ENCODE peak calls at places on chromosomes 4 and X, in four cellular contexts. One of them, this sample, is unnamed.

GRCh38 chrX:39582091-39582490 is 515.7 kb downstream of the BCOR start:
- DNase-seq in suprapubic skin: no peak
- DNase-seq in thyroid gland: no peak
- DNase-seq in stomach: peak; percentile 39
- DNase-seq in this sample: no peak

GRCh38 chrX:1464282-1465131 is 11.8 kb upstream of the ASMTL start:
- DNase-seq in suprapubic skin: peak; percentile 66
- DNase-seq in stomach: peak; percentile 17
- DNase-seq in thyroid gland: no peak
- DNase-seq in this sample: no peak

GRCh38 chrX:145817299-145817665 is 347 bp upstream of the SLITRK2 start:
- DNase-seq in thyroid gland: no peak
- DNase-seq in suprapubic skin: no peak
- DNase-seq in stomach: no peak
- DNase-seq in this sample: no peak

GRCh38 chr4:165378763-165379631 is at the start of gene CPE:
- DNase-seq in stomach: peak; percentile 72
- DNase-seq in suprapubic skin: peak; percentile 87
- DNase-seq in thyroid gland: peak; percentile 91
- DNase-seq in this sample: peak; percentile 77

GRCh38 chr4:94285666-94286065 is 57.0 kb downstream of the HPGDS start:
- DNase-seq in stomach: peak; percentile 34
- DNase-seq in suprapubic skin: no peak
- DNase-seq in thyroid gland: no peak
- DNase-seq in this sample: no peak

GRCh38 chrX:110086916-110087484 is 84.1 kb downstream of the TMEM164 start:
- DNase-seq in suprapubic skin: no peak
- DNase-seq in stomach: no peak
- DNase-seq in thyroid gland: no peak
- DNase-seq in this sample: no peak

GRCh38 chr4:174332741-174333493 is 49.2 kb downstream of the CEP44 start:
- DNase-seq in suprapubic skin: no peak
- DNase-seq in stomach: no peak
- DNase-seq in thyroid gland: no peak
- DNase-seq in this sample: no peak

GRCh38 chrX:47854474-47854873 is 17.8 kb downstream of the ZNF81 start:
- DNase-seq in thyroid gland: peak; percentile 36
- DNase-seq in stomach: peak; percentile 44
- DNase-seq in suprapubic skin: no peak
- DNase-seq in this sample: peak; percentile 27

GRCh38 chr4:15232725-15233597 is 194.9 kb upstream of the C1QTNF7 start:
- DNase-seq in thyroid gland: no peak
- DNase-seq in stomach: no peak
- DNase-seq in suprapubic skin: no peak
- DNase-seq in this sample: no peak

GRCh38 chr4:128796934-128797333 is 12.6 kb upstream of the JADE1 start:
- DNase-seq in suprapubic skin: no peak
- DNase-seq in thyroid gland: no peak
- DNase-seq in stomach: peak; percentile 36
- DNase-seq in this sample: no peak

GRCh38 chr4:3368841-3369760 is 72.7 kb upstream of the HGFAC start:
- DNase-seq in stomach: no peak
- DNase-seq in thyroid gland: no peak
- DNase-seq in suprapubic skin: no peak
- DNase-seq in this sample: no peak

GRCh38 chrX:69285881-69286545 is 120.8 kb upstream of the PJA1 start:
- DNase-seq in thyroid gland: peak; percentile 72
- DNase-seq in stomach: peak; percentile 67
- DNase-seq in suprapubic skin: no peak
- DNase-seq in this sample: peak; percentile 86

GRCh38 chr4:6768539-6768905 is 14.0 kb upstream of the KIAA0232 start:
- DNase-seq in stomach: no peak
- DNase-seq in thyroid gland: no peak
- DNase-seq in suprapubic skin: no peak
- DNase-seq in this sample: no peak

GRCh38 chrX:86910027-86910426 is 607.6 kb upstream of the KLHL4 start:
- DNase-seq in stomach: no peak
- DNase-seq in suprapubic skin: no peak
- DNase-seq in thyroid gland: no peak
- DNase-seq in this sample: no peak

GRCh38 chrX:19709812-19710518 is 177.4 kb downstream of the SH3KBP1 start:
- DNase-seq in thyroid gland: no peak
- DNase-seq in stomach: no peak
- DNase-seq in suprapubic skin: no peak
- DNase-seq in this sample: no peak

GRCh38 chr4:64738240-64738639 is 329.0 kb upstream of the TECRL start:
- DNase-seq in suprapubic skin: no peak
- DNase-seq in thyroid gland: no peak
- DNase-seq in stomach: no peak
- DNase-seq in this sample: no peak

GRCh38 chrX:123157586-123157985 is 26.5 kb upstream of the GRIA3 start:
- DNase-seq in suprapubic skin: no peak
- DNase-seq in stomach: no peak
- DNase-seq in thyroid gland: no peak
- DNase-seq in this sample: no peak

GRCh38 chrX:27575565-27575964 is 14.6 kb upstream of the DCAF8L2 start:
- DNase-seq in stomach: no peak
- DNase-seq in thyroid gland: no peak
- DNase-seq in suprapubic skin: no peak
- DNase-seq in this sample: no peak

GRCh38 chrX:39972340-39972739 is 125.4 kb downstream of the BCOR start:
- DNase-seq in suprapubic skin: no peak
- DNase-seq in stomach: no peak
- DNase-seq in thyroid gland: no peak
- DNase-seq in this sample: no peak

GRCh38 chr4:91527056-91527455 is 776.7 kb upstream of the GRID2 start:
- DNase-seq in stomach: no peak
- DNase-seq in thyroid gland: no peak
- DNase-seq in suprapubic skin: no peak
- DNase-seq in this sample: no peak

GRCh38 chrX:357693-358471 is 28.8 kb downstream of the PPP2R3B start:
- DNase-seq in thyroid gland: no peak
- DNase-seq in stomach: no peak
- DNase-seq in suprapubic skin: no peak
- DNase-seq in this sample: no peak

GRCh38 chr4:11608992-11609391 is 180.3 kb upstream of the HS3ST1 start:
- DNase-seq in suprapubic skin: no peak
- DNase-seq in thyroid gland: no peak
- DNase-seq in stomach: no peak
- DNase-seq in this sample: no peak

GRCh38 chrX:11427082-11428033 is 134.1 kb downstream of the AMELX start:
- DNase-seq in stomach: peak; percentile 43
- DNase-seq in suprapubic skin: peak; percentile 76
- DNase-seq in thyroid gland: peak; percentile 72
- DNase-seq in this sample: peak; percentile 36

DNA sequence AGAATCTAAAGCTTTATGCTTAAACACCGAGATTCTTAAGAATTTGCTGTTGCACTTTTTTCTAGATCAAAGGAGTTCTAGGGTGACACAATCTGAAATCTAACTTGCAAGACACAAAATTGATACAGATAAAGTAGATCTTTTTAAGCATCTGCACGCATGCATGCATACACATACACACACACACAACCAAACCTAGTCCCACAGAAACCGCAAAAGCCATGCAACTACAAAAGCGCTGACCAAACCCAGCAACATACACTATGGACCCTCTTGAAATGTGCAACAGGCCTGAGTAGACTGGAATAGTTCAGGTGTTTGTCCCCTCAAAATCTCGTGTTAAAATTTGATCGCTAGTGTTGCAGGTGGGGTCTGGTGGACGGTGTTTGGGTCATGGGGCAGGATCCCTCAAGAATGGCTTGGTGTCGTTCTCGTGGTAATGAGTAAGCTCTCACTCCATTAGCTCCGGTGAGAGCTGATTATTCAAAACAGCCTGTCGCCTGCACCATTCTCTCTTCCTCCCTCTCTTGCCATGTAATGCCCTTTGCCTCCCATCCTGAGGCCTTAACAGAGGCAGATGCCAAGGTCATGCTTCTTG is 52.7 kb downstream of the IRF2 start:
- DNase-seq in suprapubic skin: no peak
- DNase-seq in thyroid gland: no peak
- DNase-seq in stomach: no peak
- DNase-seq in this sample: no peak
- H3K4me3 ChIP-seq in suprapubic skin: no peak overlapping the region
- H3K4me3 ChIP-seq in thyroid gland: no peak overlapping the region
- H3K4me3 ChIP-seq in stomach: no peak overlapping the region
- H3K4me3 ChIP-seq in this sample: no peak overlapping the region

DNA sequence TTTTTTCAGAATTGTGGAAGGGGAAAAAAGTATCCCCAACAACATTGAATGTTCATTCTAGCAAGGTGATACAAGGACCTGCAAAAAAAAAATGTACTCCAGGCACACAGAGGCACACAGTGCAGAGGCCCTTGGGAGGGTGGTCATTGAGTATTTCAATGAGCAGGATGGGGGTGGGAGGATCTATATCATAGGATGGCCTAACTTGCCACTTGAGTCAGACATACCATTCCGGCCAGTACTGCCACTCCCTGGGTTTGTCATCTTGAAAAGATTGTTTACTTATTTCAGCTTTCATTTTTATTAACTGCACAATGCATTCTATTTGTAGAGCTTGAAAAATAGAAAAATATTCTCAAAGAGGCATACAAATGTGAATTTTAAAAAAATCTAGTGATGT is 18.7 kb downstream of the ZNF595 start:
- DNase-seq in stomach: no peak
- DNase-seq in suprapubic skin: no peak
- DNase-seq in thyroid gland: no peak
- DNase-seq in this sample: no peak
- H3K9me3 ChIP-seq in stomach: peaks cover 12% of the 10 kb centered on the region
- H3K9me3 ChIP-seq in suprapubic skin: peaks cover 62% of the 10 kb centered on the region
- H3K9me3 ChIP-seq in thyroid gland: no peaks in the 10 kb centered on the region
- H3K9me3 ChIP-seq in this sample: no peaks in the 10 kb centered on the region

GRCh38 chrX:53071604-53072417 is 10.4 kb upstream of the TSPYL2 start:
- DNase-seq in suprapubic skin: peak; percentile 75
- DNase-seq in stomach: peak; percentile 81
- DNase-seq in thyroid gland: peak; percentile 84
- DNase-seq in this sample: peak; percentile 85

GRCh38 chrX:53071064-53071463 is 11.1 kb upstream of the TSPYL2 start:
- DNase-seq in thyroid gland: no peak
- DNase-seq in suprapubic skin: peak; percentile 29
- DNase-seq in stomach: no peak
- DNase-seq in this sample: no peak

GRCh38 chrX:53072418-53073114 is 9.6 kb upstream of the TSPYL2 start:
- DNase-seq in stomach: no peak
- DNase-seq in suprapubic skin: peak; percentile 45
- DNase-seq in thyroid gland: no peak
- DNase-seq in this sample: no peak

GRCh38 chrX:53074987-53075386 is 7.2 kb upstream of the TSPYL2 start:
- DNase-seq in thyroid gland: no peak
- DNase-seq in suprapubic skin: peak; percentile 21
- DNase-seq in stomach: no peak
- DNase-seq in this sample: no peak

GRCh38 chrX:53073115-53073581 is 9.0 kb upstream of the TSPYL2 start:
- DNase-seq in thyroid gland: peak; percentile 53
- DNase-seq in suprapubic skin: peak; percentile 38
- DNase-seq in stomach: no peak
- DNase-seq in this sample: no peak
- TF ChIP-seq POLR2A in thyroid gland: peak; percentile 6
- TF ChIP-seq POLR2A in suprapubic skin: no peak
- TF ChIP-seq POLR2A in stomach: no peak
- TF ChIP-seq POLR2A in this sample: no peak

DNA sequence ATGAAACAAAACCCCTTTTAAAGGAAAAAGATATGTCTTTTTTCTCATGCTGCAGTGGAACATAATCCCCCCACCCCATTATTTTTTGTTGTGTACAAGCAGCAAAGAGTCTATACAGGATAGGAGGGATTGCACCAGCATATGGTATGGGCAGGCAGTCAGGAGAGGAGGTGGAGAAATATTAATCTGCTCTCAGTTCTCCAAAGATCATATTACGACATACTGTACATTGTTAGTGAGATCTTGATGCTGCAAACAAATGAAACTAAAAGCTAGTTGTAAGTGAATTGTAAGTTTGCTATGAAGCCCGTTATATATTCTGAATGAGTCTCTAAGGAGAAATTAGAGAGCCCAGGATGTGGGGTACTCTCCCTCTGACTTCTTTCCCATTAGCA is 75.3 kb downstream of the RAPGEF2 start:
- DNase-seq in stomach: no peak
- DNase-seq in suprapubic skin: no peak
- DNase-seq in thyroid gland: no peak
- DNase-seq in this sample: no peak
- H3K4me3 ChIP-seq in stomach: no peak overlapping the region
- H3K4me3 ChIP-seq in suprapubic skin: no peak overlapping the region
- H3K4me3 ChIP-seq in thyroid gland: no peak overlapping the region
- H3K4me3 ChIP-seq in this sample: no peak overlapping the region

DNA sequence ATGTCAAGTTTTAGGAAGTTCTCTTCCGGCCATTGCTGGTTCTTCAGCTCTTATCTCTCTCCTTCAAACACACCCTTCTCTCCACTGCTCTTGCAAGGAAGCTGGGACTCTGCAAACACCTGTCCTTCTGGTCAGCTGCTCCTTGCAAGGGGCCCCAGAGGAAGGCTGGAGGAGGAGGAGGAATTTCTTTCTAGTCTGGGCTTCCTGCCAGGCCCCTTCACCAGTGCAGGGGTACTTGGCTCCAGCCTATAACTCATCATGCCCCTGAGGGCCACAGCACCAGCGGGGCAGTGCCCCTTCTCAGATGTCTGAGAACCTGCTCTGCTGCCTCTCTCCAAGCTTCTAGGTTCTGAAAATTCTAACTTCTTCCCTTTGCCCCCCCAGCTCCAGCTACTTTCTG is 46.7 kb downstream of the REELD1 start:
- DNase-seq in suprapubic skin: no peak
- DNase-seq in stomach: no peak
- DNase-seq in thyroid gland: no peak
- DNase-seq in this sample: no peak
- H3K9me3 ChIP-seq in suprapubic skin: no peaks in the 10 kb centered on the region
- H3K9me3 ChIP-seq in stomach: no peaks in the 10 kb centered on the region
- H3K9me3 ChIP-seq in thyroid gland: no peaks in the 10 kb centered on the region
- H3K9me3 ChIP-seq in this sample: no peaks in the 10 kb centered on the region

DNA sequence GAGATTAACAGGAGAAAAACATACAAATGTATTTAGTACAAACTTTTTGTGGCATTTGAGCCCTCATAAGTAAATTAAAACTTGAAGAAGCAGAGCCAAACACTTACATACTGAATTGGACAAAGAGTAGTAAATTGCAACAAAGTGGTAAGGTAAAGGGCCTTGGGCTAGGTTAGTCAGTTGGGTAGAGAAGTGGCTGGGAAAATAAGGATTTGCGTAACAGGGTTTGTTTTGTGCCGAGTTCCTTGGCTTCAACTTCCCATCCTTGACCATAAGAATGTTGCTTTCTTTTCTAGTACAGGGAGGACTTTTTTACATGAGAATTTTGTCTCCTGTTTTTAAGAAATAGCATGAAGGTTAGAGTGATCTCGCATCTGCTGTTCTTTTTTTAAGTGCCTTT is 33.3 kb upstream of the DSPP start:
- DNase-seq in thyroid gland: no peak
- DNase-seq in stomach: no peak
- DNase-seq in suprapubic skin: no peak
- DNase-seq in this sample: no peak
- TF ChIP-seq POLR2A in thyroid gland: no peak
- TF ChIP-seq POLR2A in stomach: no peak
- TF ChIP-seq POLR2A in suprapubic skin: no peak
- TF ChIP-seq POLR2A in this sample: no peak

This sample was measured in uterus.